ENCODE peak calls at places on chromosomes 12 and 14, in ten cellular contexts. T is HFFc6, L is endothelial cell, R is Calu3, P is GF-D8, C is Kasumi-1, M is frontal cortex, B is M059J, A is GM20000, Z is mucosa of descending colon. W is an unnamed sample.

GRCh38 chr12:132186857-132187620 is 42.8 kb downstream of the NOC4L start:
- DNase-seq in P (peak), M (no peak), L (no peak), C (no peak), A (no peak), R (no peak), T (no peak), Z (peak), B (no peak), W (no peak)

GRCh38 chr14:67773844-67774377 is 42.5 kb downstream of the ZFYVE26 start:
- DNase-seq in M (no peak), L (no peak), T (no peak), A (no peak), B (peak), C (no peak), Z (no peak), R (no peak), P (no peak), W (no peak)

GRCh38 chr12:64696065-64696741 is 63.0 kb downstream of the GNS start:
- DNase-seq in L (no peak), R (no peak), P (no peak), A (no peak), B (peak), M (peak), C (peak), Z (no peak), T (peak), W (no peak)

GRCh38 chr12:132392389-132393244 is 63.2 kb upstream of the GALNT9 start:
- DNase-seq in Z (peak), P (no peak), A (no peak), T (no peak), R (no peak), M (no peak), B (no peak), L (no peak), C (no peak), W (no peak)

GRCh38 chr12:53218551-53219114 is 11.6 kb upstream of the ITGB7 start:
- DNase-seq in C (no peak), Z (peak), P (no peak), R (no peak), A (no peak), M (no peak), T (no peak), L (no peak), B (no peak), W (no peak)

GRCh38 chr14:36096090-36096489 is 80.4 kb downstream of the PTCSC3 start:
- DNase-seq in C (no peak), P (no peak), M (no peak), L (no peak), A (no peak), T (no peak), B (peak), R (no peak), Z (no peak), W (no peak)

GRCh38 chr14:90730367-90730766 is 85.9 kb downstream of the TTC7B start:
- DNase-seq in L (no peak), C (no peak), P (no peak), B (no peak), A (no peak), T (no peak), R (no peak), M (no peak), Z (no peak), W (no peak)

GRCh38 chr12:66491812-66492361 is 187.0 kb downstream of the GRIP1 start:
- DNase-seq in R (no peak), C (no peak), M (no peak), B (no peak), Z (no peak), A (no peak), L (no peak), P (no peak), T (no peak), W (no peak)

GRCh38 chr14:68373847-68374582 is 418.9 kb downstream of the ZFP36L1 start:
- DNase-seq in L (no peak), B (no peak), P (no peak), Z (no peak), C (no peak), M (no peak), R (no peak), A (peak), T (no peak), W (peak)

GRCh38 chr12:93468008-93468371 is 676 bp downstream of the MRPL42 start:
- DNase-seq in P (no peak), L (no peak), Z (no peak), T (no peak), M (no peak), C (no peak), A (no peak), R (no peak), B (no peak), W (no peak)

GRCh38 chr12:2451025-2451424 is 343.7 kb upstream of the FKBP4 start:
- DNase-seq in Z (no peak), C (no peak), A (no peak), M (no peak), L (no peak), P (no peak), R (no peak), T (peak), B (peak), W (no peak)

GRCh38 chr12:122527478-122527944 is 462 bp downstream of the KNTC1 start:
- DNase-seq in A (peak), Z (no peak), B (peak), T (no peak), R (peak), L (no peak), M (peak), C (peak), P (peak), W (peak)

GRCh38 chr12:50952510-50952909 is at the start of gene HIGD1C:
- DNase-seq in T (no peak), C (no peak), A (no peak), P (no peak), Z (no peak), L (no peak), R (no peak), M (no peak), B (no peak), W (no peak)

GRCh38 chr14:64549805-64550538 is at the start of gene PPP1R36:
- DNase-seq in C (no peak), L (peak), R (peak), B (peak), A (peak), T (no peak), Z (peak), P (no peak), M (peak), W (peak)

GRCh38 chr14:93490001-93490400 is 59.3 kb downstream of the UNC79 start:
- DNase-seq in T (no peak), L (no peak), A (no peak), P (no peak), R (no peak), Z (no peak), C (no peak), M (no peak), B (no peak), W (no peak)

GRCh38 chr14:49194067-49194466 is 392.1 kb downstream of the RPS29 start:
- DNase-seq in A (no peak), M (no peak), L (no peak), T (no peak), Z (no peak), R (no peak), B (no peak), C (no peak), P (no peak), W (no peak)

GRCh38 chr14:32013083-32013482 is 64.0 kb upstream of the ARHGAP5 start:
- DNase-seq in T (no peak), A (no peak), R (no peak), M (no peak), C (no peak), L (no peak), B (no peak), P (no peak), Z (no peak), W (no peak)

GRCh38 chr14:94307410-94307992 is 14.4 kb upstream of the SERPINA10 start:
- DNase-seq in C (peak), B (no peak), Z (no peak), L (no peak), M (no peak), R (no peak), T (no peak), P (no peak), A (no peak), W (peak)

W was measured in germinal center.